ENCODE peak calls at places on chromosomes 5 and 9, in six cellular contexts. W is mesenchymal stem cell, Q is H9, C is IMR-90, N is neuronal stem cell, S is trophoblast cell. D is an unnamed sample.
A peak's percentile ranks its signal among the peaks of the same experiment; 100 is the strongest.

GRCh38 chr9:19409406-19410194 is 791 bp downstream of the ACER2 start:
- DNase-seq in W (peak; percentile 29), Q (peak; percentile 67), C (no peak), N (no peak), S (peak; percentile 84), D (no peak)

GRCh38 chr9:18498947-18499585 is 25.1 kb downstream of the ADAMTSL1 start:
- DNase-seq in W (no peak), Q (no peak), C (no peak), N (no peak), S (peak; percentile 14), D (no peak)

GRCh38 chr9:28938981-28939380 is 1365.7 kb upstream of the C9orf72 start:
- DNase-seq in W (no peak), Q (no peak), C (no peak), N (no peak), S (no peak), D (no peak)

GRCh38 chr9:125088752-125089151 is 54.6 kb downstream of the SCAI start:
- DNase-seq in W (no peak), Q (no peak), C (no peak), N (no peak), S (no peak), D (no peak)

GRCh38 chr9:124312290-124313265 is 54.8 kb downstream of the NEK6 start:
- DNase-seq in W (no peak), Q (no peak), C (no peak), N (no peak), S (no peak), D (no peak)

GRCh38 chr9:70683841-70684240 is 269.4 kb upstream of the KLF9 start:
- DNase-seq in W (no peak), Q (no peak), C (no peak), N (no peak), S (peak; percentile 73), D (no peak)

GRCh38 chr5:168612123-168612522 is 33.0 kb upstream of the PANK3 start:
- DNase-seq in W (no peak), Q (no peak), C (no peak), N (no peak), S (peak; percentile 34), D (no peak)

GRCh38 chr5:34494111-34494755 is 161.9 kb upstream of the RAI14 start:
- DNase-seq in W (no peak), Q (no peak), C (peak; percentile 87), N (no peak), S (no peak), D (peak; percentile 27)

GRCh38 chr5:153749941-153750340 is 259.5 kb downstream of the GRIA1 start:
- DNase-seq in W (peak; percentile 20), Q (no peak), C (no peak), N (peak; percentile 75), S (no peak), D (no peak)

GRCh38 chr9:117616436-117616835 is 87.8 kb upstream of the TLR4 start:
- DNase-seq in W (no peak), Q (no peak), C (no peak), N (no peak), S (peak; percentile 16), D (no peak)

GRCh38 chr5:139341689-139342422 is at the start of gene PAIP2:
- DNase-seq in W (peak; percentile 99), Q (peak; percentile 99), C (peak; percentile 98), N (peak; percentile 98), S (peak; percentile 98), D (peak; percentile 97)
- H2AK5ac ChIP-seq in W (peak within 1 kb of the TSS; percentile 75), Q (no peak within 1 kb of the TSS), C (peak within 1 kb of the TSS; percentile 90), N (peak within 1 kb of the TSS; percentile 99), S (peak within 1 kb of the TSS; percentile 95), D (peak within 1 kb of the TSS; percentile 98)

GRCh38 chr9:95383845-95384244 is 66.3 kb upstream of the FANCC start:
- DNase-seq in W (peak; percentile 20), Q (no peak), C (peak; percentile 23), N (no peak), S (peak; percentile 10), D (no peak)
- H2AK5ac ChIP-seq in W (no peak overlapping the region), Q (no peak overlapping the region), C (peak overlapping the region; percentile 95), N (no peak overlapping the region), S (peak overlapping the region; percentile 55), D (no peak overlapping the region)

GRCh38 chr5:142984016-142984415 is 213.8 kb downstream of the ARHGAP26 start:
- DNase-seq in W (peak; percentile 61), Q (no peak), C (peak; percentile 78), N (no peak), S (no peak), D (no peak)

GRCh38 chr5:142984525-142984924 is 214.3 kb downstream of the ARHGAP26 start:
- DNase-seq in W (peak; percentile 75), Q (no peak), C (no peak), N (no peak), S (no peak), D (no peak)

GRCh38 chr5:142981475-142981874 is 211.3 kb downstream of the ARHGAP26 start:
- DNase-seq in W (no peak), Q (no peak), C (no peak), N (no peak), S (no peak), D (no peak)

GRCh38 chr5:142981886-142982820 is 212.0 kb downstream of the ARHGAP26 start:
- DNase-seq in W (peak; percentile 60), Q (no peak), C (peak; percentile 92), N (peak; percentile 33), S (peak; percentile 90), D (no peak)

GRCh38 chr5:142982821-142983200 is 212.6 kb downstream of the ARHGAP26 start:
- DNase-seq in W (no peak), Q (peak; percentile 65), C (no peak), N (no peak), S (no peak), D (no peak)
- H2AK5ac ChIP-seq in W (peak overlapping the region; percentile 92), Q (no peak overlapping the region), C (peak overlapping the region; percentile 83), N (peak overlapping the region; percentile 38), S (no peak overlapping the region), D (peak overlapping the region; percentile 94)

DNA sequence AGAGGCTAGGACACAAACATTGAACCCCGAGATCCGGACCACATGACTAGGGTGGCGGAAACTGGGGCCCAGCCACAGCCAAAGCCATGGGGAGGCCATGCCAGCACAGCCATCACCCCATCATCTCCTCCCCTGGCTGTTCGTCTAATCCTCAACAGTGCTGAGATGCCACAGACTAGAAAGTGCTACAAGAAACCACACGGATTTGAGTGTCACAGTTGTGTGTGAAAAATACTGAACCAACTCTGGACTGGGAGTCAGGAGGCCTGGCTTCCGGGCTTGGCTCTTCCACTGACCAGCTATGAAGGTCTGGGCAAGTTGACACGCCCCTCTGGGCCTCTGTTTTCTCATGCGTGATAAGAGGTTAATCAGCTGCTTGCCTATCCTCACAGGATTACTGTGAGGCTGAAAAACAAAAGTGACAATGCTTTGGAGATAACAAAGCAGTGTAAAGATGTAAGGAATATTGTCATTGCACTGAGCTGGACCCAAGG is 38.8 kb upstream of the SHB start:
- DNase-seq in W (no peak), Q (no peak), C (no peak), N (peak; percentile 48), S (no peak), D (no peak)
- H2AK5ac ChIP-seq in W (no peak overlapping the region), Q (no peak overlapping the region), C (no peak overlapping the region), N (no peak overlapping the region), S (no peak overlapping the region), D (no peak overlapping the region)

DNA sequence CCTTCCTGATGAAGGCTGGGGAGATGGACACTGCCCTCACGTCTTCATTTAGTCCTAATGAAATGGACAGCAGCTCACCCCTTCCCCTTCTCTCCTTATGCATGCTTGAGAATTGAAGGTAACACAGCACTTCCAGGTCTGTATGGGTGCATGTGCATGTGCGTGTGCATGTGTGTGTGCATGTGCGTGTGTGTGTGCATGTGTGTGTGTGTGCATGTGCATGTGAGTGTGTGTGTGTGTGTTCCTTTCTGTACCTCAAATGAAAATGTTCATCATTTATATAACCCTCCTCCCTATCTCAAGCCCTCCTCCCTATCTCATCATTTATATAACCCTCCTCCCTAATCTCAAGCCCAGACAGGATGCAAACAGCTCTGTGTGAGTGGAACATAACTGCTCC is 444.8 kb downstream of the MAT2B start:
- DNase-seq in W (no peak), Q (no peak), C (no peak), N (no peak), S (no peak), D (no peak)
- H2AK5ac ChIP-seq in W (no peak overlapping the region), Q (no peak overlapping the region), C (no peak overlapping the region), N (no peak overlapping the region), S (no peak overlapping the region), D (no peak overlapping the region)

D was measured in H1.